ENCODE peak calls at places on chromosome 15, in nine cellular contexts. T is thoracic aorta; O is astrocyte; E is GM12878; C is lung microvascular endothelial cell; Y is SK-N-SH; H is central memory CD4-positive, alpha-beta T cell; S is esophagus squamous epithelium; R is activated CD8-positive, alpha-beta T cell treated with anti-CD3 and anti-CD28 coated beads, Interleukin-2, amount 10 ng/mL, durations not matched to agents 7 days and 5 days. K is an unnamed sample.

GRCh38 chr15:71471347-71471746 is 339.0 kb upstream of the NR2E3 start:
- DNase-seq in Y (no peak), O (no peak), H (no peak), T (no peak), C (no peak), E (no peak), R (no peak), S (no peak), K (no peak)

GRCh38 chr15:25435474-25436243 is 3.2 kb downstream of the UBE3A start:
- DNase-seq in O (no peak), Y (no peak), E (no peak), T (no peak), R (no peak), H (no peak), C (no peak), S (no peak), K (no peak)

GRCh38 chr15:89383635-89384604 is 49.3 kb upstream of the POLG start:
- DNase-seq in E (no peak), H (no peak), Y (peak; percentile 81), O (peak; percentile 8), R (no peak), T (no peak), S (no peak), C (no peak), K (peak; percentile 97)

GRCh38 chr15:66761723-66762595 is 59.9 kb downstream of the SMAD6 start:
- DNase-seq in R (no peak), H (no peak), Y (no peak), E (no peak), O (peak; percentile 45), S (no peak), C (no peak), T (no peak), K (no peak)

GRCh38 chr15:96341465-96342142 is 11.1 kb downstream of the NR2F2 start:
- DNase-seq in C (peak; percentile 58), R (no peak), S (no peak), O (no peak), Y (no peak), E (no peak), H (no peak), T (no peak), K (no peak)

GRCh38 chr15:81157195-81157938 is 23.3 kb downstream of the CFAP161 start:
- DNase-seq in Y (no peak), T (no peak), O (no peak), H (no peak), S (no peak), C (no peak), R (no peak), E (no peak), K (no peak)

GRCh38 chr15:65902373-65902772 is 33.1 kb downstream of the RAB11A start:
- DNase-seq in C (peak; percentile 52), H (no peak), S (peak; percentile 27), O (no peak), E (peak; percentile 57), Y (no peak), R (no peak), T (no peak), K (no peak)

GRCh38 chr15:94844533-94845390 is 613.4 kb downstream of the MCTP2 start:
- DNase-seq in R (peak; percentile 34), S (no peak), C (peak; percentile 98), Y (peak; percentile 77), E (no peak), H (no peak), T (no peak), O (peak; percentile 45), K (peak; percentile 43)

GRCh38 chr15:44066211-44066827 is 128.8 kb downstream of the FRMD5 start:
- DNase-seq in Y (peak; percentile 8), R (peak; percentile 79), H (peak; percentile 29), E (peak; percentile 25), T (no peak), O (no peak), C (peak; percentile 86), S (no peak), K (peak; percentile 71)

GRCh38 chr15:62453356-62453755 is 288.3 kb upstream of the C2CD4B start:
- DNase-seq in S (no peak), T (no peak), H (no peak), R (no peak), C (peak; percentile 8), Y (no peak), E (no peak), O (no peak), K (no peak)

GRCh38 chr15:97224191-97224641 is 736.3 kb upstream of the ARRDC4 start:
- DNase-seq in S (no peak), O (no peak), C (no peak), E (no peak), H (no peak), T (no peak), R (no peak), Y (no peak), K (no peak)

GRCh38 chr15:85831415-85832113 is 36.8 kb upstream of the KLHL25 start:
- DNase-seq in T (peak; percentile 20), R (peak; percentile 39), S (no peak), Y (peak; percentile 84), H (no peak), E (no peak), O (peak; percentile 30), C (peak; percentile 77), K (peak; percentile 78)

GRCh38 chr15:69410290-69410874 is 3.8 kb upstream of the KIF23 start:
- DNase-seq in O (no peak), T (no peak), E (no peak), Y (peak; percentile 61), R (no peak), S (no peak), C (peak; percentile 38), H (no peak), K (peak; percentile 46)

GRCh38 chr15:90571063-90571541 is 41.4 kb downstream of the CRTC3 start:
- DNase-seq in C (peak; percentile 46), R (peak; percentile 31), S (no peak), Y (no peak), E (no peak), O (no peak), H (no peak), T (peak; percentile 36), K (no peak)

GRCh38 chr15:94262201-94262600 is 30.8 kb downstream of the MCTP2 start:
- DNase-seq in C (no peak), O (no peak), S (no peak), R (no peak), H (no peak), T (no peak), Y (no peak), E (no peak), K (no peak)

GRCh38 chr15:80619677-80620076 is 75.4 kb upstream of the ABHD17C start:
- DNase-seq in E (no peak), Y (no peak), R (no peak), S (no peak), T (no peak), H (no peak), C (peak; percentile 40), O (no peak), K (no peak)

GRCh38 chr15:31299588-31300207 is 26.9 kb upstream of the KLF13 start:
- DNase-seq in T (no peak), E (no peak), R (peak; percentile 7), O (no peak), H (no peak), Y (no peak), S (no peak), C (no peak), K (no peak)

GRCh38 chr15:87682527-87682926 is 574.0 kb downstream of the NTRK3 start:
- DNase-seq in S (no peak), H (no peak), Y (no peak), T (no peak), E (no peak), C (no peak), O (no peak), R (no peak), K (no peak)

GRCh38 chr15:45287400-45287799 is 35.4 kb downstream of the SLC28A2 start:
- DNase-seq in Y (no peak), T (no peak), S (no peak), O (no peak), E (no peak), R (no peak), H (no peak), C (no peak), K (no peak)

GRCh38 chr15:89668174-89668573 is 11.0 kb downstream of the PLIN1 start:
- DNase-seq in E (no peak), C (no peak), S (no peak), R (no peak), T (no peak), O (no peak), H (no peak), Y (no peak), K (no peak)

GRCh38 chr15:47991376-47991775 is 129.4 kb upstream of the SLC24A5 start:
- DNase-seq in R (no peak), E (no peak), T (no peak), C (no peak), H (no peak), O (peak; percentile 62), Y (no peak), S (no peak), K (no peak)

GRCh38 chr15:85407421-85408269 is 27.2 kb downstream of the AKAP13 start:
- DNase-seq in Y (no peak), O (peak; percentile 94), C (peak; percentile 87), T (peak; percentile 19), E (no peak), H (peak; percentile 41), R (peak; percentile 37), S (no peak), K (no peak)

GRCh38 chr15:64456634-64457108 is 3.7 kb upstream of the ZNF609 start:
- DNase-seq in T (no peak), S (no peak), R (no peak), H (no peak), O (peak; percentile 27), Y (no peak), C (no peak), E (no peak), K (no peak)

GRCh38 chr15:29685156-29686078 is 136.9 kb downstream of the TJP1 start:
- DNase-seq in C (no peak), H (no peak), Y (no peak), R (no peak), T (no peak), E (no peak), O (peak; percentile 65), S (no peak), K (no peak)

GRCh38 chr15:80093854-80094418 is 34.5 kb downstream of the ZFAND6 start:
- DNase-seq in R (no peak), H (no peak), O (peak; percentile 51), C (peak; percentile 54), Y (peak; percentile 23), S (no peak), E (no peak), T (no peak), K (peak; percentile 68)

GRCh38 chr15:67746022-67746421 is 79.3 kb upstream of the SKOR1 start:
- DNase-seq in E (no peak), T (no peak), C (no peak), S (no peak), Y (no peak), O (no peak), R (no peak), H (no peak), K (no peak)

GRCh38 chr15:33395841-33396240 is 85.1 kb downstream of the RYR3 start:
- DNase-seq in R (no peak), C (no peak), E (no peak), O (no peak), T (no peak), H (no peak), S (no peak), Y (no peak), K (no peak)

GRCh38 chr15:44319385-44319784 is 30.9 kb downstream of the GOLM2 start:
- DNase-seq in H (no peak), E (peak; percentile 47), O (no peak), Y (no peak), R (no peak), C (no peak), S (no peak), T (no peak), K (no peak)

GRCh38 chr15:73950479-73951043 is 24.3 kb downstream of the LOXL1 start:
- DNase-seq in T (no peak), S (no peak), H (no peak), E (no peak), C (no peak), Y (no peak), R (no peak), O (no peak), K (peak; percentile 63)

GRCh38 chr15:48427479-48427878 is 96.2 kb downstream of the DUT start:
- DNase-seq in C (no peak), E (no peak), O (no peak), S (no peak), T (no peak), H (no peak), R (no peak), Y (no peak), K (no peak)

GRCh38 chr15:44798815-44799214 is 62.5 kb downstream of the TRIM69 start:
- DNase-seq in Y (peak; percentile 44), S (no peak), C (peak; percentile 55), O (no peak), E (no peak), R (no peak), H (no peak), T (no peak), K (peak; percentile 17)